ENCODE peak calls at places on chromosomes 11 and 22, in five cellular contexts. N, K, V, X and F are unnamed samples. For H3K4me1, the result is how much of the 10 kb centered on the place peaks cover.

GRCh38 chr11:43543313-43543712 is 137.2 kb upstream of the HSD17B12 start:
- DNase-seq in K (no peak), X (no peak), N (no peak), V (no peak), F (no peak)

GRCh38 chr22:21044931-21045584 is 688 bp upstream of the LRRC74B start:
- DNase-seq in N (peak), V (peak), K (peak), X (peak), F (no peak)

GRCh38 chr11:92765965-92766371 is 203.5 kb upstream of the MTNR1B start:
- DNase-seq in K (no peak), V (peak), N (peak), X (no peak), F (no peak)

GRCh38 chr11:133163463-133164419 is 368.6 kb downstream of the OPCML start:
- DNase-seq in K (peak), V (peak), X (no peak), N (peak), F (peak)

GRCh38 chr22:27113211-27114030 is 456.0 kb downstream of the MIAT start:
- DNase-seq in N (peak), X (no peak), K (no peak), V (peak), F (no peak)

GRCh38 chr11:66115638-66116410 is 45.8 kb downstream of the PACS1 start:
- DNase-seq in N (peak), X (no peak), K (no peak), V (peak), F (no peak)

GRCh38 chr11:96154802-96155520 is 188.0 kb downstream of the MAML2 start:
- DNase-seq in V (peak), X (no peak), K (no peak), N (peak), F (no peak)

GRCh38 chr11:62577046-62577708 is 3.5 kb upstream of the EEF1G start:
- DNase-seq in N (peak), V (peak), K (no peak), X (peak), F (no peak)

GRCh38 chr11:2713721-2714462 is 14.1 kb upstream of the KCNQ1OT1 start:
- DNase-seq in K (no peak), N (no peak), V (no peak), X (no peak), F (no peak)

GRCh38 chr11:85464283-85464682 is 162.9 kb downstream of the DLG2 start:
- DNase-seq in K (no peak), X (no peak), N (no peak), V (no peak), F (no peak)

GRCh38 chr11:87259731-87260130 is 222.0 kb downstream of the TMEM135 start:
- DNase-seq in K (no peak), N (peak), X (no peak), V (no peak), F (no peak)

GRCh38 chr22:42056757-42057511 is 13.7 kb downstream of the NAGA start:
- DNase-seq in X (no peak), K (no peak), N (no peak), V (no peak), F (no peak)

GRCh38 chr11:126313826-126314225 is 10.0 kb downstream of the DCPS start:
- DNase-seq in X (peak), N (no peak), V (no peak), K (no peak), F (no peak)
- H3K4me3 ChIP-seq in X (no peak), N (no peak), V (no peak), K (no peak), F (no peak)

GRCh38 chr11:75868990-75869389 is 54.0 kb downstream of the UVRAG start:
- DNase-seq in X (no peak), N (no peak), K (no peak), V (no peak), F (no peak)
- H3K27ac ChIP-seq in X (no peak), N (peak), K (no peak), V (no peak), F (no peak)

DNA sequence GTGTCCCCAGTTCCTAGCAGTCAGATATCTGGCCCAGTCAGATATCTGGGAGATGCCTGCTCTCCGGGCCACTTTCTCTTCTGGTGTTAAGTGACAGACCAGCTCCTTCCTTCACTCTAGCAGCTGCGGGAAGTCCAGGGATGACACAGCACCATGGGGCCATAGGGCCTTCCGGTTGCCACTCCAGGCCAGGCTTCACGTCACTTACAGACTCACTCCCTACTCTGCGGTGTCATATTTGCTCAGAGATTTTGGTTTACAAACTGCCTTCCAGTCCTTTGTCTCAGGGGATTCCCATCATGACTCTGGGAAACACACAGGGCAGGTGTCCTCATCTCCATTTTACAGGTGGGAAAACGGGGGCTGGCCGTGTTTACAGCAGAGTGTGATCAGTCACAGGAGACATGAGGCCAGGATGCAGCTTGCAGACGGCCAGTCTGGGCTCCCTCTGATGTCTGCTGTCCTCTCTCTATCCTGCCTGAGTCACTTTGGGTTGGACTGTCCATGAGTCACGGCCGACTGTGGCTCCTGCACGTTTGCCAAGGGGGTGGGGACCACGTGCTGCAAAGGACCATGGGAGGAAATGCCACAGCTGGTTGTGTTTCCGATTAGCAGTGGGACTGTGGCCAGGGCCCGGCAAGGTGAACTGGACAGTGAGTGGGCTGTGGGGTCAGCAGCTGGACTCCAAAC is 8.2 kb upstream of the TBC1D22A start:
- DNase-seq in N (peak), V (peak), X (peak), K (no peak), F (peak)
- H3K4me1 ChIP-seq in N (under half), V (under half), X (under half), K (under half), F (under half)

GRCh38 chr22:49725516-49725915 is 102.2 kb downstream of the BRD1 start:
- DNase-seq in X (no peak), N (no peak), K (no peak), V (no peak), F (no peak)

GRCh38 chr22:49724030-49724892 is 103.4 kb downstream of the BRD1 start:
- DNase-seq in N (no peak), X (no peak), K (no peak), V (no peak), F (no peak)

GRCh38 chr22:49721211-49721763 is 106.4 kb downstream of the BRD1 start:
- DNase-seq in K (no peak), N (no peak), V (no peak), X (no peak), F (no peak)

GRCh38 chr22:49724893-49725489 is 102.7 kb downstream of the BRD1 start:
- DNase-seq in K (no peak), V (peak), N (peak), X (peak), F (no peak)

DNA sequence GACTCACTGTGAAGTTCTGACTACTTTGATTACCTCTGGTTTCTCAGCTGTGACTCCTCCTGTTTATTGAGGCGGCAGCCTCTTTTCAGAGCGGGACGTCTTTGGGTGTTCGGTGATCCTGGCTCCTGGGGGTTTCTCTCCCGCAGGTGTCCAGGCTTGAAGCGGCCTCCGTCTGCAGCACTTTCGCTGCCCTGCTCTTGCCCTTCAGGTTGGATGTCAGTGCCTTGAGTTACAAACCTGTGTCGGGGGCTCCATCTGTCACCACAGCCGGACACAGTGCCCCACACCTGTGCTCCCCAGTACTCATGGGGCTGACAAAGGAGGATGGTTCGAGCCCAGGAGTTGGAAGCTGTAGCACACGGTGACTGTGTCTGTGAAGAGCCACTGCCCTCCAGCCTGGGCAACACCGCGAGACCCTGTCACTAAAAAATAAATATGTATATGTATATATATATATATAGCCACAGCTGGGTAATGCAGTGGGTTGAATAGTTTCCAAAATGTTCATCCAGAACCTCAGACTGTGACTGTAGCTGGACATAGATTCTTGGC is 104.1 kb downstream of the BRD1 start:
- DNase-seq in X (no peak), K (no peak), V (no peak), N (no peak), F (no peak)
- H3K4me3 ChIP-seq in X (no peak), K (no peak), V (no peak), N (no peak), F (no peak)

DNA sequence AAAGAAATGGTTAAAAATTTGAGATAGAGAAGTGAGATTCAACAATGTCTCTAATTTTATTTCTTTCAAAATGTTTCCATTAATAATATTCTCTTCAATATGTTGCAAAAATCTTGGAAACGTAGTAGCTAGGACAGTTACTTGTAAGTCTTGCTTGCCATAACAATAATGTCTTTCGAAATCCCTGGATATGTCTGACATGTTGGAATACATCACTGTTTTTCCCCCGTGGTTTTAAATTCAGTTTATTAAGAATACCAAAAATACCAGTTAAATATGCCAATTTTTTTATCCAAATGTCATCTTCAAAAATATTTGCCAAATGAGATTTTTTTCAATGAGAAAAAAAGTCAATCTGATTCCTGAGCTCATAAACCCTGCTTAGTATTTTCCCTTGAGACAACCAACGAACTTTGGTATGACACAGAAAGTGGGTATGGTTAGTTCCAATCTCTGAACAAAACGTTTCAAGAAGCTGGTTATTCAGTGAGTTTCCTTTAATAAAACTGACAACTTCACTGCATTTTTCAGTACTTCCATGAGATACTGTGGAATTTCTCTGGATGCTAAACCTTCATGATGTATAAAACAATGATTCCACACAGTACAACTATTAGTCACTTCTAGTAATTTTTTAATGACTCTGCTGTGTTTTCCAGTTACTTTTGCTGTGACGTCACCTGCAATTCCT is 36.7 kb upstream of the AMPD3 start:
- DNase-seq in N (peak), V (peak), X (no peak), K (no peak), F (no peak)
- H3K27ac ChIP-seq in N (no peak), V (no peak), X (no peak), K (no peak), F (no peak)

GRCh38 chr22:39463931-39464390 is 7.1 kb downstream of the MGAT3 start:
- DNase-seq in N (peak), K (no peak), X (peak), V (no peak), F (no peak)
- H3K4me1 ChIP-seq in N (under half), K (under half), X (under half), V (under half), F (under half)